ENCODE peak calls at places on chromosome 12, in four cellular contexts. E is kidney; M is naive thymus-derived CD4-positive, alpha-beta T cell; R is aorta. S is an unnamed sample.

GRCh38 chr12:121996945-121997612 is 24.6 kb upstream of the BCL7A start:
- DNase-seq in R (no peak), M (no peak), E (no peak), S (no peak)

GRCh38 chr12:116434155-116435065 is 124.8 kb upstream of the MAP1LC3B2 start:
- DNase-seq in M (no peak), R (peak; percentile 94), E (peak; percentile 96), S (no peak)

GRCh38 chr12:21527451-21528180 is 1.5 kb downstream of the SPX start:
- DNase-seq in E (peak; percentile 85), M (peak; percentile 69), R (peak; percentile 87), S (peak; percentile 62)

GRCh38 chr12:25960176-25960575 is 1.7 kb downstream of the RASSF8 start:
- DNase-seq in E (no peak), R (no peak), M (no peak), S (no peak)

GRCh38 chr12:14948672-14949071 is 10.3 kb upstream of the ERP27 start:
- DNase-seq in R (no peak), M (peak; percentile 34), E (peak; percentile 49), S (peak; percentile 81)

GRCh38 chr12:103546959-103547358 is 40.1 kb upstream of the STAB2 start:
- DNase-seq in M (no peak), E (no peak), R (no peak), S (no peak)

GRCh38 chr12:107660230-107660629 is 25.4 kb upstream of the PWP1 start:
- DNase-seq in R (no peak), E (no peak), M (no peak), S (no peak)

GRCh38 chr12:130761537-130762318 is 45.6 kb upstream of the RIMBP2 start:
- DNase-seq in R (no peak), M (peak; percentile 62), E (peak; percentile 75), S (peak; percentile 47)

GRCh38 chr12:68784015-68784414 is 24.0 kb upstream of the MDM2 start:
- DNase-seq in E (no peak), M (no peak), R (no peak), S (no peak)

GRCh38 chr12:65611396-65611795 is 212.9 kb upstream of the HMGA2 start:
- DNase-seq in E (no peak), M (no peak), R (no peak), S (no peak)

GRCh38 chr12:51672334-51672733 is 81.3 kb downstream of the SCN8A start:
- DNase-seq in M (no peak), E (no peak), R (no peak), S (no peak)

GRCh38 chr12:64221656-64222010 is 463 bp downstream of the KICS2 start:
- DNase-seq in R (peak; percentile 96), M (peak; percentile 61), E (peak; percentile 95), S (no peak)

GRCh38 chr12:95694148-95694547 is 96.4 kb downstream of the NTN4 start:
- DNase-seq in E (no peak), M (no peak), R (peak; percentile 76), S (no peak)

GRCh38 chr12:66426696-66427095 is 124.4 kb downstream of the HELB start:
- DNase-seq in R (no peak), E (no peak), M (no peak), S (no peak)

GRCh38 chr12:108335349-108336119 is 3.6 kb downstream of the CMKLR1 start:
- DNase-seq in M (no peak), E (no peak), R (peak; percentile 3), S (no peak)

GRCh38 chr12:33267641-33268040 is 172.0 kb downstream of the SYT10 start:
- DNase-seq in R (no peak), M (no peak), E (no peak), S (no peak)

GRCh38 chr12:115506822-115507629 is 770.5 kb downstream of the MED13L start:
- DNase-seq in R (no peak), E (no peak), M (no peak), S (no peak)

GRCh38 chr12:46473634-46474201 is 101.1 kb upstream of the SLC38A2 start:
- DNase-seq in R (peak; percentile 83), M (no peak), E (peak; percentile 79), S (no peak)

GRCh38 chr12:112191840-112192321 is 66.5 kb downstream of the TRAFD1 start:
- DNase-seq in E (no peak), M (no peak), R (peak; percentile 26), S (no peak)

GRCh38 chr12:120060196-120060595 is 56.4 kb downstream of the RAB35 start:
- DNase-seq in E (no peak), R (no peak), M (no peak), S (no peak)

GRCh38 chr12:2550470-2551090 is 244.2 kb upstream of the FKBP4 start:
- DNase-seq in R (no peak), E (no peak), M (no peak), S (no peak)

GRCh38 chr12:15220961-15221885 is at the start of gene RERG:
- DNase-seq in E (peak; percentile 94), R (peak; percentile 95), M (peak; percentile 83), S (peak; percentile 69)

GRCh38 chr12:65923228-65923627 is 98.9 kb downstream of the HMGA2 start:
- DNase-seq in E (no peak), M (no peak), R (no peak), S (no peak)

GRCh38 chr12:1575799-1576401 is 18.5 kb downstream of the FBXL14 start:
- DNase-seq in E (no peak), M (no peak), R (no peak), S (no peak)

GRCh38 chr12:111672822-111673381 is 12.9 kb downstream of the BRAP start:
- DNase-seq in M (no peak), E (no peak), R (no peak), S (no peak)

GRCh38 chr12:1616233-1617066 is 12.6 kb upstream of the WNT5B start:
- DNase-seq in M (no peak), R (no peak), E (no peak), S (no peak)

GRCh38 chr12:22668441-22668840 is 43.5 kb downstream of the ETNK1 start:
- DNase-seq in E (peak; percentile 37), M (no peak), R (no peak), S (no peak)

GRCh38 chr12:126915309-126915708 is 1351.7 kb upstream of the TMEM132C start:
- DNase-seq in M (no peak), R (no peak), E (no peak), S (no peak)

GRCh38 chr12:46435625-46436024 is 63.1 kb upstream of the SLC38A2 start:
- DNase-seq in R (no peak), M (no peak), E (no peak), S (no peak)

GRCh38 chr12:127888948-127889347 is 378.0 kb upstream of the TMEM132C start:
- DNase-seq in E (no peak), R (no peak), M (no peak), S (no peak)

GRCh38 chr12:95857151-95857550 is 1.6 kb upstream of the SNRPF start:
- DNase-seq in M (no peak), E (no peak), R (no peak), S (no peak)

GRCh38 chr12:92482599-92482998 is 220.2 kb upstream of the PLEKHG7 start:
- DNase-seq in R (no peak), M (no peak), E (no peak), S (no peak)

DNA sequence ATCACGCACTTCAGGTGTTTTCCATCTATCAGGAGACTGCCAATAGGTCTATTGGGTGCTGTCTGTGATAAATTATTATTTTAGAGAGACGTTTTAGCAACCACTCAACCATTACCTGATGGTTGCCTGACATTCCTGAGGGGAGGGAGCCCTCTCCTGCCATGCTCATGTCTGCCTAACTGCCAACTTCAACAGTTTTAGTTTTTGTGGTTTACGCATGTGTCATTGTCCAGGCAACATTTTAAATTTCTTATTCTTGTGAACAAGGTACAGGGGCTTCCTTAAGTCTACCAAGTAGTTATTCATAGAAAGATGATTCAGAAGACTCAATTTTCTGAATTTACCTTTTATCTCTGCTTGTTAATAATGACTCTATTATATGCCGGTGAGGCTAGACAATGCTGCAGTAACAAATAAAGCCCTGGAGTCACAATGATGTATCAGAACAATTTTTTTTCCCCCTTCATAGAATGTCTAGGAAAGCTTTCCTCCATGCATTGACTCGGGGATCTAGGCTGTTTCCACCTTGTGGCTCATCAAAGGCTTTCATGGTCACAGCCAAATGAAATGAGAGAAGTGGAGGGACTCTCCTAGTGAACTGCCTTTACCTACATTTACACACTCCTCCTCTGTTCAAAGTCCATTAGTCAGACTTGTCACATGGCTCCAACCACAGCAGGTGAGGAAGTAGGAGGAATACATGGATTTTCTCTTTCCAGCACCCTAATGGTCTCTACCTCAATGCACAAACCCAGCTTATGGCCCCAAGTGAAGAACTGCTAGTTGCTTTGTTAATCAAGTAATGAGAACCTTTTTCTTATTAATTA is 225.8 kb downstream of the CRADD start:
- DNase-seq in E (no peak), R (no peak), M (no peak), S (no peak)
- H3K4me1 ChIP-seq in E (no peaks in the 10 kb centered on the region), R (no peaks in the 10 kb centered on the region), M (no peaks in the 10 kb centered on the region), S (peaks cover 11% of the 10 kb centered on the region)

DNA sequence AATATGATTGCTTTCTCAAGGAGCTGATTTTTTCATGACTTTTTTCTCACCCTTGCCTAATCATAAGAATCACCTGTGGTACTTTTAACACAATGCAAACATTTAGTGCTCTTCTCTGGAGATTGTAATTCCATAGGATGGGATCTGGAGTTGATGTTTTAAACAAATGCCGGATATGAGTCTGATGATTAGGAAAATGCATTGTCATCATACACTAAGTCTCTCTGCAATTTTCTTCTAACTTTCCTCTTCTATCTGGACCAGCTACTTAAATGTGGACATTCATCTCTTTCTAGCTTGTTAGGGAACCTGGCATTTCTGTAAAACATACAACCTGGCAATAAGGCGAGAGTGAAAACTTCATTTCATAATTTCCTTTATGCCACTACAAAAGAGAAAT is 23.5 kb downstream of the PMCH start:
- DNase-seq in R (no peak), M (no peak), E (no peak), S (no peak)
- H3K27ac ChIP-seq in R (no peak overlapping the region), M (no peak overlapping the region), E (no peak overlapping the region), S (no peak overlapping the region)

DNA sequence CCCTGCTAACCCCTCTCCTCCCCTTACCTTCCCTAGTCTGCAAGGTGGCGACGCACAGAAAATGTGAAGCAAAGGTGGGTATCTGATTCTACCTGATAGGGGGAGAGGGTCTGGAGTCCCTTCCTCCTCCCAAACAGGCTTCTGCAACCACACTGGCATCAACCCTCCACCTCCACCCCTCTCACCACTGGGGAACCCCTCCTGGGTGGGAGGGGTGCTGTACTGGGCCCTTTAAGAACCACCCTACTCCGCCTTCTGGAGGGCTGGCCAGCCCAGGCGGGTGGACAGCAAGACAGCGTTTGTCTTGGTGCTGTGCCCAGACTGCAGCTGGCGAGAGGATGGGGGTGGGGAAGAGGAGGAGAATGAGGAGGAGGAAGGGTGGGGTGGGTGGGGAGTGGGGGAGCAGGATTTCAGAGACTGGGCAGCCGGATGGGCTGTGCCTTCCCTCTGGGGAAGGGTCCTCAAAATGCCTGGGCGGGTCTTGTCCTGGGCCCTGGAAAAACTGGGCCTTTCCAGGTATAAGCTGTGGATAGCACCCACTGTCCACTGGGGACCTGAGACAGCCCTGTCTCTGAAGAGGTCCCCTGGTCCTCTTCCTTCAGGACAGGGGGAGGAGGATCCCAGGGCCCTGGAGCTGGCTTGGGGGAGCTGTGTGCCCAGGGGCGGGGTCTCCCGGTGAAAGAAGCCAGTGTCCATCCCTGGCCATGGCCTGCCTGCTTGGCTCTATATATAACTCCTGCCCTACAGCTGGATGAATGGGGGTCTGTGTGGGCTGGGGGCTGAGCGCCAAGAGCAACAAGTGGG is 2.8 kb downstream of the TNS2 start:
- DNase-seq in E (peak; percentile 97), M (no peak), R (peak; percentile 95), S (no peak)
- H3K4me1 ChIP-seq in E (peaks cover 53% of the 10 kb centered on the region), M (peaks cover 9% of the 10 kb centered on the region), R (no peaks in the 10 kb centered on the region), S (peaks cover 12% of the 10 kb centered on the region)

DNA sequence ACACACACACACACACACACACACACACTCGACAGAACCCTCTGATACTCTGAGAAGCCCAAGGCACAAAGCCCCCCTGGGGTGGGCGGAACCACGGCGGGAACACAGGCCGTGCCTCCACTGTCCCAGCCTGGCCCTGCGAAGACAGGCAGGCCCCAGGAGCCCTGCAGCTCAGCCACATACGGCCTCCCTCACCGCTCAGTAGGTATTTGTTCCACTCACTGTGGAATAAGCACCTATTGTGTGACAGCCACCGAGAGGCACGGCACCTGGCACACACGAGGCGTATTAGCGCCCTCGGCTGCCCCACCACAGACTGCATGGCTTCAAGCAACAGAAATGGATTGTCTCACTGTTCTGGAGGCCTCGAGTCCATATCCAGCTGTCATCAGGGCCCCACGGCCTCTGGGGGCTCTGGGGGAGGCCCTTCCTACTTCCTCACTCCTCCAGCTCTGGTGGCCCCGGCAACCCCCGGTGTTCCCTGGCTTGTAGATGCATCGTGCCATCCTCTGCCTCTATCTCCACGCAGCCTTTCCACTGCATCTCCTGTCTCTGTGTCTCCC is 66.3 kb downstream of the NCOR2 start:
- DNase-seq in R (no peak), M (no peak), E (no peak), S (no peak)
- H3K27ac ChIP-seq in R (no peak overlapping the region), M (no peak overlapping the region), E (peak overlapping the region; percentile 41), S (no peak overlapping the region)

S was measured in CD4-positive, alpha-beta memory T cell.